ENCODE peak calls at places on chromosomes 2 and 18, in five cellular contexts. D, K, G, I and R are unnamed samples.

GRCh38 chr2:56100791-56101312 is 82.9 kb upstream of the CCDC85A start:
- DNase-seq in K (no peak), D (no peak), I (no peak), G (no peak), R (no peak)

GRCh38 chr2:74499269-74499939 is at the start of gene LBX2:
- DNase-seq in K (no peak), D (no peak), G (no peak), I (no peak), R (no peak)

GRCh38 chr2:223668302-223668998 is 66.3 kb upstream of the SCG2 start:
- DNase-seq in D (no peak), G (no peak), I (no peak), K (no peak), R (no peak)

GRCh38 chr18:63683152-63683551 is 19.6 kb upstream of the SERPINB11 start:
- DNase-seq in G (peak), K (no peak), I (peak), D (no peak), R (no peak)

GRCh38 chr18:69397096-69397495 is 3.6 kb upstream of the DOK6 start:
- DNase-seq in D (no peak), G (no peak), K (no peak), I (peak), R (no peak)

GRCh38 chr2:80303006-80303741 is 1.4 kb downstream of the LRRTM1 start:
- DNase-seq in I (no peak), G (peak), K (peak), D (no peak), R (peak)

GRCh38 chr2:42510191-42510929 is 16.6 kb upstream of the KCNG3 start:
- DNase-seq in K (peak), G (no peak), I (no peak), D (no peak), R (no peak)

GRCh38 chr18:76686737-76687231 is 135.6 kb upstream of the ZNF236 start:
- DNase-seq in K (peak), G (peak), D (peak), I (peak), R (peak)

GRCh38 chr2:193518061-193518817 is 1323.5 kb upstream of the TMEFF2 start:
- DNase-seq in K (no peak), D (no peak), G (peak), I (peak), R (no peak)

GRCh38 chr2:112725545-112726457 is 5.0 kb downstream of the NT5DC4 start:
- DNase-seq in I (no peak), D (no peak), G (peak), K (no peak), R (no peak)

GRCh38 chr2:235383272-235383843 is 110.5 kb upstream of the AGAP1 start:
- DNase-seq in K (no peak), I (no peak), D (no peak), G (no peak), R (no peak)

GRCh38 chr2:203809084-203809521 is 58.5 kb upstream of the CTLA4 start:
- DNase-seq in D (no peak), I (no peak), K (no peak), G (no peak), R (no peak)

GRCh38 chr18:63264871-63265270 is 54.7 kb downstream of the BCL2 start:
- DNase-seq in D (no peak), K (no peak), I (no peak), G (no peak), R (no peak)

GRCh38 chr18:56168049-56168781 is 470.2 kb downstream of the TXNL1 start:
- DNase-seq in K (no peak), D (no peak), G (no peak), I (peak), R (no peak)

GRCh38 chr2:53509827-53510785 is 257.5 kb upstream of the CHAC2 start:
- DNase-seq in G (no peak), I (no peak), D (no peak), K (no peak), R (no peak)

GRCh38 chr2:45008296-45009129 is 739 bp downstream of the SIX2 start:
- DNase-seq in G (no peak), D (peak), I (no peak), K (peak), R (no peak)

GRCh38 chr2:235045336-235045972 is 93.6 kb downstream of the SH3BP4 start:
- DNase-seq in D (no peak), K (no peak), I (no peak), G (no peak), R (no peak)

GRCh38 chr2:187358531-187358930 is 89.5 kb downstream of the CALCRL start:
- DNase-seq in D (no peak), G (no peak), K (no peak), I (no peak), R (no peak)

GRCh38 chr2:85792783-85793441 is 39.1 kb downstream of the ATOH8 start:
- DNase-seq in K (no peak), D (peak), I (peak), G (peak), R (no peak)

GRCh38 chr2:68318686-68319396 is 908 bp downstream of the CNRIP1 start:
- DNase-seq in D (peak), G (no peak), I (no peak), K (peak), R (no peak)

GRCh38 chr18:35641916-35642315 is 60.4 kb downstream of the GALNT1 start:
- DNase-seq in K (no peak), G (no peak), I (no peak), D (no peak), R (no peak)

GRCh38 chr18:73942956-73943355 is 204.7 kb downstream of the FBXO15 start:
- DNase-seq in G (no peak), I (no peak), D (no peak), K (no peak), R (no peak)

GRCh38 chr2:113138428-113139322 is 11.3 kb downstream of the IL1RN start:
- DNase-seq in I (peak), K (peak), D (no peak), G (peak), R (peak)

GRCh38 chr2:215619022-215619958 is 183.4 kb upstream of the FN1 start:
- DNase-seq in K (no peak), I (peak), G (no peak), D (no peak), R (no peak)

GRCh38 chr2:225223301-225223700 is 176.2 kb upstream of the NYAP2 start:
- DNase-seq in K (no peak), D (no peak), I (no peak), G (no peak), R (no peak)

GRCh38 chr2:46977266-46977665 is 61.7 kb upstream of the MCFD2 start:
- DNase-seq in K (no peak), G (no peak), D (no peak), I (no peak), R (no peak)

GRCh38 chr2:66364495-66364992 is 70.4 kb upstream of the MEIS1 start:
- DNase-seq in G (peak), D (no peak), K (no peak), I (peak), R (no peak)

GRCh38 chr2:172480301-172481218 is 53.2 kb downstream of the ITGA6 start:
- DNase-seq in D (no peak), G (no peak), K (no peak), I (peak), R (peak)

GRCh38 chr18:43314931-43315330 is 37.6 kb upstream of the SYT4 start:
- DNase-seq in K (no peak), I (no peak), G (no peak), D (no peak), R (no peak)

GRCh38 chr2:69652206-69652605 is 8.7 kb upstream of the AAK1 start:
- DNase-seq in I (peak), K (no peak), D (no peak), G (peak), R (no peak)

GRCh38 chr2:11406492-11407381 is 59.2 kb downstream of the E2F6 start:
- DNase-seq in G (peak), D (peak), K (no peak), I (no peak), R (no peak)

GRCh38 chr2:201517094-201517493 is 65.6 kb downstream of the STRADB start:
- DNase-seq in I (no peak), D (no peak), G (no peak), K (no peak), R (no peak)

GRCh38 chr2:42722328-42723190 is 41.4 kb downstream of the OXER1 start:
- DNase-seq in D (peak), K (no peak), G (peak), I (peak), R (no peak)

GRCh38 chr18:79605481-79605880 is 74.1 kb upstream of the CTDP1 start:
- DNase-seq in K (no peak), I (no peak), D (peak), G (no peak), R (no peak)

GRCh38 chr18:66560092-66560491 is 43.8 kb downstream of the CDH19 start:
- DNase-seq in K (peak), I (peak), D (no peak), G (peak), R (peak)

GRCh38 chr2:104028066-104028465 is 825.8 kb upstream of the POU3F3 start:
- DNase-seq in G (no peak), K (no peak), D (no peak), I (no peak), R (no peak)

GRCh38 chr2:119023534-119023933 is 81.5 kb downstream of the MARCO start:
- DNase-seq in K (no peak), D (no peak), G (no peak), I (no peak), R (no peak)

GRCh38 chr2:119025013-119025412 is 83.0 kb downstream of the MARCO start:
- DNase-seq in K (no peak), I (no peak), G (no peak), D (no peak), R (no peak)

GRCh38 chr2:119024152-119024551 is 82.2 kb downstream of the MARCO start:
- DNase-seq in G (no peak), K (no peak), I (no peak), D (no peak), R (no peak)

GRCh38 chr2:119024568-119024967 is 82.6 kb downstream of the MARCO start:
- DNase-seq in G (no peak), D (no peak), I (no peak), K (no peak), R (no peak)

GRCh38 chr2:119025762-119026351 is 83.9 kb downstream of the MARCO start:
- DNase-seq in I (no peak), D (no peak), G (no peak), K (no peak), R (no peak)
- TF ChIP-seq CTCF in I (no peak), D (no peak), G (no peak), K (no peak), R (no peak)

DNA sequence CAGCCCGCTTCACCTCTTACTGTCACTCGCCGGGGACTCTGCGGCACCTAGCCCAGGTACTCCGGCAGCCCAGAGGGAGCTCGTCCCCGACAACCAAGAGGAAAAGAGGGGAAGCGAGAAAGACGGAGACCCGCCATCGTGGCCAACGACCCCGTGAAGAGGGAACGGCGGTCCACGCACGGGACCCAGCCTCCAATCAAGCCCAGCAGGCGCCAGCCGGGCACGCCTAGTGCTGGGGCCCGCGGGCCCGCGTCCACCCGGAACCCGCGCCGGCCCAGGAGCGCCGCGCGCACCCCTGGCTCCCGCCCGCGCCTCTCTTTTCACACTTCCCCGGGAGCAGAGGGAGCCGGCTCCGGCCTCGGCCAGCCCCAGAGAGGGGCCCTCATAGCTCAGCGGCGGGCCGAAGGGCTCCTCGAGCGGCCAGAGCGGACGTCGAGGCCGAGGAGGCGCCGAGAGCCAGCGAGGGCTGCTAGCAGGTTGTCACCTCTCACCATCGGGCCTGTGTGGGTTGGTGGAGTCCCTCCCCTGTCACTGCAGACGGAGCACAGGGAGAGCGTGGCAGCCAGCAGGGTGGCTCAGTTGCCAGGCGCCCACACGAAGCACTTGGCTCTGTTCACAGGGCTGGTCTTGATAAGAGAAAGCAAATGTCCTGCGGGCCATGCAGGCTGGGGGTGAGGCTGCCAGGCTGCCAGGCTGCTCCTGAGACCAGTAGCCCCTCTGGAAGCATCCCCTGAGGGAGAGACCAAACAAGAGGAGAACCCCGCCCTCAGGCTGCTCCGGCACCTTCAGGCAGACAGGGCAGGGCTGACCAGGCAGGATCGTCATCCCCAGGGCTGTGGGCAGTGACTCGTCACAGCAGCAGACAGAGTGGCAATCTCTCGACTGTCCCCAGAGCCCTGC is 36.9 kb upstream of the KLF11 start:
- DNase-seq in I (no peak), G (no peak), K (no peak), D (peak), R (no peak)
- TF ChIP-seq CTCF in I (no peak), G (no peak), K (no peak), D (no peak), R (no peak)

GRCh38 chr2:31147645-31148044 is 9.4 kb upstream of the GALNT14 start:
- DNase-seq in I (no peak), D (no peak), G (no peak), K (no peak), R (no peak)

GRCh38 chr2:31150120-31150670 is 12.0 kb upstream of the GALNT14 start:
- DNase-seq in G (no peak), K (no peak), D (no peak), I (no peak), R (no peak)

GRCh38 chr2:31151501-31151900 is 13.3 kb upstream of the GALNT14 start:
- DNase-seq in K (no peak), G (no peak), I (no peak), D (no peak), R (no peak)
- TF ChIP-seq CTCF in K (no peak), G (no peak), I (no peak), D (no peak), R (no peak)

GRCh38 chr2:99522155-99522554 is 32.3 kb upstream of the REV1 start:
- DNase-seq in G (no peak), I (no peak), K (no peak), D (no peak), R (no peak)

GRCh38 chr2:99524056-99524455 is 34.2 kb upstream of the REV1 start:
- DNase-seq in D (no peak), K (no peak), I (no peak), G (no peak), R (no peak)

GRCh38 chr2:99520813-99521212 is 31.0 kb upstream of the REV1 start:
- DNase-seq in K (no peak), I (no peak), G (no peak), D (no peak), R (no peak)
- TF ChIP-seq CTCF in K (no peak), I (no peak), G (no peak), D (no peak), R (no peak)

DNA sequence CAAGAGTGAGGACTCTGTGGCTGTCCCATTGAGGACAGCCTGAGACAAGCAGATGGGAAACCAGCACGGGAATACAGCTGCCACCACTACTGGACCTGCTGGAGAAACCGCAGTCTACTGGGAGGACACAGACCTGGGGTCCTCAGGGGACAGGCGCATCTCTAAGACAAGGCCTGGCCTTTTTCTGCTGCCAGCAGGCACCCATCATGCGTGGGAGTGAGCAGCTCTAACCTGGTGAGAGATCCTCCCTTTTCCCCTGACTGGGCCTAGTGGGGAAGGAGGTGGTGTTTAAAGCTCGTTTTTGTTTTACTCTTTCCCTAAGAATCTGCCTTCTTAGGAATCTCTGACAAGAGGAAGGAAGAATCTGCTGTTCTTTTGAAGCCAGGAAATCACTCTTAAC is 36.6 kb downstream of the CYRIA start:
- DNase-seq in I (no peak), G (no peak), K (no peak), D (no peak), R (no peak)
- TF ChIP-seq CTCF in I (no peak), G (no peak), K (no peak), D (no peak), R (no peak)